ENCODE peak calls at places on chromosomes 1 and 21, in four cellular contexts. N is activated T-cell treated with anti-CD3 and anti-CD28 coated beads for 24 hours, V is H54, F is WTC11. S is an unnamed sample.

GRCh38 chr1:171641076-171641864 is 11.2 kb downstream of the MYOC start:
- DNase-seq in N (no peak), V (no peak), F (peak), S (peak)

GRCh38 chr1:41726899-41727748 is 191.6 kb downstream of the HIVEP3 start:
- DNase-seq in N (no peak), V (no peak), F (peak), S (no peak)

GRCh38 chr1:42484382-42484781 is 21.3 kb downstream of the CCDC30 start:
- DNase-seq in N (no peak), V (peak), F (no peak), S (no peak)

GRCh38 chr21:46081862-46082637 is 15.9 kb upstream of the COL6A2 start:
- DNase-seq in N (no peak), V (no peak), F (no peak), S (no peak)

GRCh38 chr1:96520542-96520941 is 201.0 kb upstream of the PTBP2 start:
- DNase-seq in N (no peak), V (no peak), F (no peak), S (no peak)

GRCh38 chr1:224615861-224616760 is at the start of gene CNIH3:
- DNase-seq in N (peak), V (peak), F (peak), S (peak)

GRCh38 chr1:233721003-233721595 is 107.2 kb downstream of the KCNK1 start:
- DNase-seq in N (no peak), V (no peak), F (no peak), S (no peak)

GRCh38 chr21:42193721-42194120 is 25.2 kb upstream of the ABCG1 start:
- DNase-seq in N (no peak), V (no peak), F (no peak), S (no peak)

GRCh38 chr1:206496131-206496793 is 11.1 kb upstream of the RASSF5 start:
- DNase-seq in N (no peak), V (no peak), F (no peak), S (no peak)

GRCh38 chr1:27577504-27578188 is 26.3 kb downstream of the AHDC1 start:
- DNase-seq in N (no peak), V (no peak), F (no peak), S (no peak)

GRCh38 chr1:226643167-226643566 is 94.6 kb downstream of the STUM start:
- DNase-seq in N (peak), V (peak), F (no peak), S (no peak)

GRCh38 chr1:198903203-198903602 is 264.4 kb downstream of the PTPRC start:
- DNase-seq in N (no peak), V (no peak), F (peak), S (no peak)

GRCh38 chr1:117359560-117360289 is 7.5 kb upstream of the MAN1A2 start:
- DNase-seq in N (no peak), V (no peak), F (no peak), S (no peak)

GRCh38 chr1:66542811-66543767 is 9.1 kb downstream of the SGIP1 start:
- DNase-seq in N (no peak), V (no peak), F (no peak), S (no peak)

GRCh38 chr1:68141079-68141800 is 90.8 kb upstream of the DIRAS3 start:
- DNase-seq in N (no peak), V (no peak), F (no peak), S (no peak)

GRCh38 chr21:46489162-46489663 is 30.5 kb downstream of the DIP2A start:
- DNase-seq in N (no peak), V (no peak), F (no peak), S (no peak)

GRCh38 chr1:153533689-153534201 is 2.0 kb downstream of the S100A6 start:
- DNase-seq in N (no peak), V (peak), F (no peak), S (no peak)

GRCh38 chr1:18882511-18882910 is 19.8 kb downstream of the ALDH4A1 start:
- DNase-seq in N (no peak), V (no peak), F (no peak), S (no peak)

GRCh38 chr1:18557621-18558465 is 72.8 kb upstream of the PAX7 start:
- DNase-seq in N (peak), V (no peak), F (peak), S (peak)

GRCh38 chr1:209601809-209602657 is 18.5 kb downstream of the CAMK1G start:
- DNase-seq in N (no peak), V (no peak), F (peak), S (no peak)

GRCh38 chr1:43671626-43672330 is 21.8 kb downstream of the KDM4A start:
- DNase-seq in N (no peak), V (peak), F (no peak), S (no peak)

GRCh38 chr21:43968410-43969114 is 43.5 kb upstream of the TRAPPC10 start:
- DNase-seq in N (no peak), V (no peak), F (no peak), S (no peak)

GRCh38 chr1:111778541-111779051 is 22.9 kb downstream of the DDX20 start:
- DNase-seq in N (no peak), V (no peak), F (peak), S (no peak)

GRCh38 chr1:9942399-9942938 is 722 bp downstream of the LZIC start:
- DNase-seq in N (peak), V (no peak), F (no peak), S (no peak)

GRCh38 chr1:229642376-229642775 is 16.3 kb downstream of the URB2 start:
- DNase-seq in N (no peak), V (no peak), F (no peak), S (no peak)

GRCh38 chr21:44083631-44084291 is 23.4 kb upstream of the PWP2 start:
- DNase-seq in N (peak), V (no peak), F (no peak), S (no peak)

GRCh38 chr1:145885738-145886287 is at the start of gene ANKRD35:
- DNase-seq in N (peak), V (peak), F (peak), S (peak)

S was measured in H1.